ENCODE peak calls at places on chromosome X, in six cellular contexts. K is K562, O is HCT116, U is HepG2, C is upper lobe of left lung, L is GM12878. H is an unnamed sample.

GRCh38 chrX:96417695-96418094 is 266.9 kb upstream of the DIAPH2 start:
- ATAC-seq in U (no peak), C (no peak), K (no peak), O (no peak), L (no peak), H (no peak)

GRCh38 chrX:108397627-108398392 is 40.4 kb downstream of the COL4A6 start:
- ATAC-seq in U (no peak), L (peak), C (no peak), K (no peak), O (peak), H (no peak)

GRCh38 chrX:84187501-84188319 is at the start of gene RPS6KA6:
- ATAC-seq in O (no peak), C (peak), K (no peak), L (no peak), U (no peak), H (peak)

GRCh38 chrX:43703211-43703791 is 47.2 kb downstream of the MAOA start:
- ATAC-seq in K (no peak), L (no peak), U (peak), C (peak), O (no peak), H (peak)

GRCh38 chrX:46812445-46812844 is 24.4 kb upstream of the RP2 start:
- ATAC-seq in O (no peak), C (peak), U (peak), K (no peak), L (no peak), H (no peak)

GRCh38 chrX:107440692-107441091 is 8.8 kb upstream of the FRMPD3 start:
- ATAC-seq in L (no peak), K (no peak), U (no peak), C (no peak), O (no peak), H (no peak)

GRCh38 chrX:57528670-57529255 is 63.0 kb upstream of the ZXDB start:
- ATAC-seq in L (peak), K (no peak), C (no peak), O (peak), U (peak), H (no peak)

GRCh38 chrX:23276475-23276874 is 58.2 kb upstream of the PTCHD1 start:
- ATAC-seq in O (no peak), K (no peak), U (no peak), L (no peak), C (no peak), H (no peak)

GRCh38 chrX:46044486-46044885 is 500.7 kb downstream of the ZNF674 start:
- ATAC-seq in O (no peak), C (no peak), U (no peak), K (no peak), L (no peak), H (no peak)

GRCh38 chrX:67568769-67569168 is 24.9 kb downstream of the AR start:
- ATAC-seq in L (no peak), C (no peak), U (no peak), K (no peak), O (no peak), H (no peak)

GRCh38 chrX:100829730-100830129 is 9.5 kb downstream of the CSTF2 start:
- ATAC-seq in L (peak), O (no peak), C (no peak), U (no peak), K (no peak), H (no peak)

GRCh38 chrX:15399901-15400500 is 15.8 kb upstream of the VEGFD start:
- ATAC-seq in U (peak), L (no peak), C (no peak), K (no peak), O (no peak), H (no peak)

GRCh38 chrX:119753639-119754257 is 4.6 kb upstream of the SOWAHD start:
- ATAC-seq in U (no peak), K (peak), L (peak), C (no peak), O (no peak), H (no peak)

GRCh38 chrX:40176979-40177430 is 79.2 kb upstream of the BCOR start:
- ATAC-seq in C (no peak), L (no peak), O (peak), U (peak), K (peak), H (peak)

GRCh38 chrX:21912220-21912619 is 28.3 kb upstream of the SMS start:
- ATAC-seq in O (no peak), U (no peak), K (no peak), C (no peak), L (no peak), H (no peak)

GRCh38 chrX:154542723-154543424 is 3.8 kb downstream of the G6PD start:
- ATAC-seq in U (no peak), K (no peak), L (no peak), O (no peak), C (no peak), H (no peak)

GRCh38 chrX:46912098-46912672 is at the start of gene JADE3:
- ATAC-seq in O (peak), C (peak), U (peak), K (peak), L (peak), H (peak)

GRCh38 chrX:40736170-40736505 is 796 bp upstream of the MED14 start:
- ATAC-seq in C (no peak), O (no peak), U (peak), L (peak), K (peak), H (no peak)

GRCh38 chrX:150547511-150548115 is 20.8 kb upstream of the MTM1 start:
- ATAC-seq in U (peak), C (peak), L (peak), O (no peak), K (peak), H (peak)
- TF ChIP-seq POLR2AphosphoS5 in U (peak), C (peak), L (no peak), O (no peak), K (no peak), H (peak)

GRCh38 chrX:103797691-103798090 is 21.1 kb downstream of the PLP1 start:
- ATAC-seq in O (no peak), C (no peak), L (no peak), U (no peak), K (no peak), H (no peak)
- TF ChIP-seq POLR2A in O (no peak), C (no peak), L (no peak), U (no peak), K (no peak), H (no peak)

DNA sequence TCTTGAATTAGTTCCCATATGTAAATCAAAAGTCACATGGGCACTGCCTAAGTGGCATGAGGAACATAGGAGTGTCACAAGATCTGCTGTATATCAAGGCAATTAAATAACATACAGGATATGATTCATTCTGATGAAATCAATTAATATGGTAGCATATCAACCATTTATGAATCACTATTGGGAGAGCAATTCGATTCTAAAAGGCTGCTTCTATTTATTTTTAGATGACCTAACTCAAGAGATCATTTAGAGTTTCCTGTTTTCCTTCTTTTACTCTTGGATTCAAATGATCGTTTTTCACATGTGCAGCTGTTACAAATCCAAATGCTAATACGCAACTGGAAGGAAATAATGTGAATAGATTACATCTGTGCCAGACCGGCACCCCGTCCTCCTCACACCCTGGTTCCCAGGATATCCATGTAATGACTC is 81.9 kb downstream of the HCCS start:
- ATAC-seq in U (no peak), O (no peak), K (no peak), C (no peak), L (no peak), H (peak)
- H3K27ac ChIP-seq in U (no peak), O (no peak), K (no peak), C (no peak), L (no peak), H (no peak)

GRCh38 chrX:2498781-2499302 is 1.9 kb downstream of the DHRSX start:
- ATAC-seq in K (peak), O (no peak), C (no peak), U (peak), L (peak), H (peak)

GRCh38 chrX:2492536-2493218 is 8.1 kb downstream of the DHRSX start:
- ATAC-seq in K (no peak), U (peak), L (no peak), C (no peak), O (no peak), H (no peak)

GRCh38 chrX:2497961-2498780 is 2.6 kb downstream of the DHRSX start:
- ATAC-seq in C (no peak), O (no peak), U (peak), L (peak), K (peak), H (no peak)

GRCh38 chrX:2499507-2499906 is 1.3 kb downstream of the DHRSX start:
- ATAC-seq in K (no peak), O (no peak), U (no peak), C (no peak), L (no peak), H (no peak)

GRCh38 chrX:2495595-2495994 is 5.2 kb downstream of the DHRSX start:
- ATAC-seq in C (no peak), K (no peak), U (no peak), O (no peak), L (no peak), H (no peak)
- TF ChIP-seq POLR2AphosphoS5 in C (no peak), K (no peak), U (peak), O (no peak), L (no peak), H (no peak)

DNA sequence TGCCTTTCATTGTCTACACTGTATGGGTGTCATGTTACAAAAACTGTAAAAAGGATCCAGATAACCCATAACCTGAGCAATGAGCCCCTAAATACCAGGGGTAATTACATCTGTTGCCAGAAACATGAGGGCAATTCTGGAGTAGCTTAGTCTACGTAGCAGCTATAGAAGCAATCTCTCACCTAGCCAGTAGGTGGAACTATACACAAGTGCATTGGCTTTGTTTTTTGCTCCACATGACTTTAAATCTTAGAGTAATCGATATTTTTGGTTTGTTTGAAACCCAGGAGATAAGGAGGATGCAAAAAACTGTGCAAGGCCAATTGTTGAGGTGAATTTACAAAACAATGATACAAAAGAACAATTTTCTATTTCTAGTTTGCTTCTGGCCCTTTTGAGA is 57.5 kb downstream of the GPR82 start:
- ATAC-seq in L (peak), K (peak), U (peak), C (no peak), O (peak), H (no peak)
- TF ChIP-seq POLR2A in L (no peak), K (no peak), U (no peak), C (no peak), O (no peak), H (no peak)

GRCh38 chrX:123756320-123756719 is 23.5 kb upstream of the THOC2 start:
- ATAC-seq in K (no peak), U (no peak), L (no peak), C (no peak), O (no peak), H (peak)
- H3K27ac ChIP-seq in K (no peak), U (no peak), L (no peak), C (no peak), O (no peak), H (peak)